ENCODE peak calls at places on chromosomes 7 and 10, in eight cellular contexts. W is dorsolateral prefrontal cortex; D is activated CD8-positive, alpha-beta memory T cell treated with anti-CD3 and anti-CD28 coated beads for 1 hour; F is HS-27A; E is EL; P is progenitor cell of endocrine pancreas; X is endothelial cell; C is C1 segment of cervical spinal cord. O is an unnamed sample.

GRCh38 chr7:4703532-4703931 is 21.4 kb downstream of the FOXK1 start:
- DNase-seq in D (no peak), E (no peak), F (no peak), C (no peak), X (no peak), P (no peak), W (no peak), O (no peak)

GRCh38 chr7:121302214-121302745 is 26.5 kb upstream of the WNT16 start:
- DNase-seq in D (no peak), C (no peak), P (no peak), X (no peak), E (peak; percentile 93), F (peak; percentile 87), W (no peak), O (no peak)

GRCh38 chr7:107815254-107815882 is 12.3 kb upstream of the SLC26A3 start:
- DNase-seq in E (no peak), C (no peak), F (no peak), P (no peak), X (no peak), W (no peak), D (no peak), O (no peak)

GRCh38 chr7:137967143-137968018 is 34.5 kb downstream of the CREB3L2 start:
- DNase-seq in P (no peak), F (peak; percentile 43), X (no peak), D (no peak), C (no peak), E (peak; percentile 90), W (no peak), O (no peak)

GRCh38 chr7:42014625-42015412 is 222.2 kb downstream of the GLI3 start:
- DNase-seq in D (no peak), E (peak; percentile 22), X (peak; percentile 45), C (no peak), W (no peak), F (no peak), P (peak; percentile 18), O (no peak)

GRCh38 chr7:152335900-152336571 is 99.8 kb downstream of the KMT2C start:
- DNase-seq in W (no peak), E (no peak), D (no peak), P (no peak), X (no peak), C (no peak), F (no peak), O (no peak)

GRCh38 chr7:117110480-117111315 is 157.4 kb downstream of the ST7 start:
- DNase-seq in D (no peak), F (no peak), P (no peak), X (peak; percentile 12), W (no peak), E (no peak), C (no peak), O (no peak)

GRCh38 chr7:130951303-130951975 is 217.4 kb upstream of the KLF14 start:
- DNase-seq in F (no peak), C (no peak), W (no peak), E (no peak), P (no peak), X (no peak), D (no peak), O (no peak)

GRCh38 chr10:104767745-104768144 is 126.7 kb downstream of the SORCS3 start:
- DNase-seq in D (no peak), E (no peak), W (no peak), F (no peak), C (no peak), X (no peak), P (no peak), O (no peak)

GRCh38 chr10:98511861-98512260 is 65.1 kb upstream of the HPS1 start:
- DNase-seq in F (no peak), W (no peak), D (no peak), P (no peak), C (no peak), X (no peak), E (no peak), O (no peak)

GRCh38 chr7:15158141-15158810 is 255.7 kb upstream of the DGKB start:
- DNase-seq in W (no peak), F (no peak), C (no peak), D (no peak), E (no peak), X (no peak), P (no peak), O (no peak)

GRCh38 chr10:131891196-131891928 is 9.4 kb upstream of the PPP2R2D start:
- DNase-seq in E (peak; percentile 14), W (no peak), F (no peak), D (no peak), P (no peak), C (no peak), X (peak; percentile 41), O (no peak)

GRCh38 chr7:138785587-138786437 is 12.0 kb upstream of the TMEM213 start:
- DNase-seq in W (no peak), P (no peak), C (no peak), X (no peak), D (no peak), F (peak; percentile 5), E (peak; percentile 71), O (no peak)

GRCh38 chr7:99339595-99339994 is 13.9 kb downstream of the ARPC1A start:
- DNase-seq in W (no peak), F (no peak), P (no peak), D (no peak), X (no peak), E (no peak), C (no peak), O (no peak)

GRCh38 chr7:76053461-76053860 is 5.6 kb downstream of the MDH2 start:
- DNase-seq in F (no peak), X (no peak), W (no peak), P (no peak), D (no peak), C (no peak), E (no peak), O (no peak)

GRCh38 chr7:98591926-98592325 is 25.2 kb upstream of the NPTX2 start:
- DNase-seq in C (no peak), F (no peak), P (no peak), X (no peak), D (no peak), E (no peak), W (no peak), O (no peak)

GRCh38 chr10:95242581-95243317 is 48.1 kb downstream of the PDLIM1 start:
- DNase-seq in W (no peak), F (no peak), X (peak; percentile 68), D (no peak), P (peak; percentile 29), C (peak; percentile 10), E (peak; percentile 67), O (peak; percentile 32)

GRCh38 chr10:83908506-83908905 is 230.8 kb upstream of the GHITM start:
- DNase-seq in C (no peak), P (no peak), W (no peak), D (no peak), E (no peak), X (no peak), F (no peak), O (no peak)

GRCh38 chr10:84224411-84225028 is 824 bp downstream of the LRIT2 start:
- DNase-seq in C (no peak), F (no peak), P (peak; percentile 61), D (no peak), X (peak; percentile 53), W (no peak), E (no peak), O (no peak)

GRCh38 chr7:23490357-23491131 is 20.3 kb upstream of the IGF2BP3 start:
- DNase-seq in P (no peak), F (no peak), D (no peak), X (peak; percentile 50), E (peak; percentile 28), C (no peak), W (no peak), O (peak; percentile 29)